ENCODE peak calls at places on chromosomes 11 and 22, in four cellular contexts. P is epithelial cell of prostate; L is SHP77 treated with DMSO at 0.1 percent for 48 hours; O is activated naive CD8-positive, alpha-beta T cell treated with anti-CD3 and anti-CD28 coated beads, Interleukin-2, amount 50 U/mL, for 24 hours. M is an unnamed sample.

GRCh38 chr11:94766656-94767291 is 1.4 kb upstream of the AMOTL1 start:
- DNase-seq in P (no peak), L (no peak), O (no peak), M (no peak)

GRCh38 chr11:70725272-70725671 is 326.9 kb downstream of the CTTN start:
- DNase-seq in P (no peak), L (no peak), O (no peak), M (no peak)

GRCh38 chr11:48880021-48880441 is 103.7 kb downstream of the TRIM51G start:
- DNase-seq in P (no peak), L (no peak), O (no peak), M (no peak)

GRCh38 chr11:12975149-12975548 is 34.0 kb upstream of the RASSF10 start:
- DNase-seq in P (no peak), L (no peak), O (no peak), M (no peak)

GRCh38 chr11:117449111-117449693 is 121.5 kb downstream of the CEP164 start:
- DNase-seq in P (no peak), L (no peak), O (no peak), M (no peak)

GRCh38 chr11:22263613-22264012 is 70.7 kb downstream of the ANO5 start:
- DNase-seq in P (no peak), L (no peak), O (no peak), M (no peak)

GRCh38 chr22:49838771-49839717 is 11.4 kb upstream of the BRD1 start:
- DNase-seq in P (no peak), L (no peak), O (peak), M (peak)

GRCh38 chr11:20250644-20251247 is 90.5 kb upstream of the DBX1 start:
- DNase-seq in P (no peak), L (no peak), O (no peak), M (no peak)

GRCh38 chr11:13328276-13328675 is 50.7 kb downstream of the BMAL1 start:
- DNase-seq in P (no peak), L (no peak), O (no peak), M (no peak)

GRCh38 chr22:46589871-46590271 is 30.3 kb upstream of the GRAMD4 start:
- DNase-seq in P (no peak), L (no peak), O (no peak), M (no peak)

GRCh38 chr11:36362902-36363301 is 66.8 kb downstream of the PRR5L start:
- DNase-seq in P (no peak), L (no peak), O (no peak), M (no peak)

GRCh38 chr22:35475545-35475944 is 65.1 kb upstream of the RASD2 start:
- DNase-seq in P (no peak), L (no peak), O (no peak), M (no peak)

GRCh38 chr11:44564653-44565007 is 833 bp upstream of the CD82 start:
- DNase-seq in P (peak), L (no peak), O (no peak), M (no peak)

M was measured in activated CD4-positive, CD25-positive, alpha-beta regulatory T cell treated with anti-CD3 and anti-CD28 coated beads, Interleukin-2, amount 50 U/mL, for 16 hours.